ENCODE peak calls at places on chromosomes 2 and 18, in six cellular contexts. N is tibial nerve, B is ovary, P is heart left ventricle, U is dorsolateral prefrontal cortex, A is K562. Z is an unnamed sample. For H3K27me3, the result is how much of the 10 kb centered on the place peaks cover.

GRCh38 chr2:160288324-160288723 is 88.3 kb upstream of the ITGB6 start:
- DNase-seq in N (no peak), U (no peak), A (no peak), B (no peak), P (no peak), Z (no peak)

GRCh38 chr2:110678457-110679336 is 834 bp upstream of the BUB1 start:
- DNase-seq in P (peak), N (no peak), B (peak), U (peak), A (peak), Z (no peak)

GRCh38 chr2:160091381-160091780 is 29.0 kb upstream of the PLA2R1 start:
- DNase-seq in U (no peak), N (no peak), P (no peak), B (no peak), A (no peak), Z (no peak)

GRCh38 chr18:32470136-32470712 is 458 bp downstream of the GAREM1 start:
- DNase-seq in A (no peak), B (no peak), P (peak), U (peak), N (peak), Z (peak)

GRCh38 chr18:47397671-47398319 is 146.3 kb upstream of the SKOR2 start:
- DNase-seq in B (no peak), P (no peak), A (peak), U (no peak), N (no peak), Z (no peak)

GRCh38 chr2:20577495-20578235 is 73.2 kb downstream of the HS1BP3 start:
- DNase-seq in B (peak), P (peak), A (no peak), N (no peak), U (no peak), Z (no peak)

GRCh38 chr2:188609321-188610049 is 317.8 kb downstream of the GULP1 start:
- DNase-seq in N (no peak), B (no peak), A (no peak), P (no peak), U (no peak), Z (no peak)

GRCh38 chr2:42794271-42795046 is 2.1 kb upstream of the HAAO start:
- DNase-seq in A (peak), U (no peak), B (no peak), N (no peak), P (no peak), Z (no peak)

GRCh38 chr2:201406077-201406662 is 45.1 kb downstream of the TRAK2 start:
- DNase-seq in B (no peak), U (no peak), N (no peak), A (peak), P (no peak), Z (no peak)

GRCh38 chr2:187875836-187876235 is 321.6 kb upstream of the TFPI start:
- DNase-seq in U (no peak), P (no peak), A (no peak), B (no peak), N (no peak), Z (no peak)

GRCh38 chr2:233289590-233290424 is 17.8 kb upstream of the SAG start:
- DNase-seq in N (no peak), U (peak), P (no peak), A (no peak), B (no peak), Z (no peak)

GRCh38 chr2:106863387-106863786 is 22.6 kb downstream of the ST6GAL2 start:
- DNase-seq in N (no peak), P (no peak), B (no peak), A (no peak), U (no peak), Z (no peak)

GRCh38 chr2:142037744-142038143 is 93.1 kb downstream of the LRP1B start:
- DNase-seq in U (no peak), B (no peak), P (no peak), N (no peak), A (no peak), Z (no peak)

GRCh38 chr2:45260946-45261345 is 251.7 kb upstream of the SIX2 start:
- DNase-seq in P (no peak), A (no peak), U (no peak), N (no peak), B (no peak), Z (no peak)

GRCh38 chr2:172093416-172094318 is 8.4 kb downstream of the DLX1 start:
- DNase-seq in B (no peak), N (no peak), P (no peak), U (no peak), A (no peak), Z (no peak)

GRCh38 chr18:73880387-73880786 is 267.2 kb downstream of the FBXO15 start:
- DNase-seq in N (no peak), U (no peak), B (no peak), A (no peak), P (no peak), Z (no peak)

GRCh38 chr2:203743441-203743932 is 37.0 kb downstream of the CD28 start:
- DNase-seq in N (no peak), U (no peak), B (no peak), A (no peak), P (no peak), Z (peak)

GRCh38 chr2:383888-384287 is 96.0 kb upstream of the ALKAL2 start:
- DNase-seq in U (no peak), N (no peak), B (no peak), P (no peak), A (no peak), Z (peak)

GRCh38 chr18:45291616-45292612 is 323.4 kb upstream of the SLC14A2 start:
- DNase-seq in B (no peak), N (no peak), A (no peak), U (no peak), P (no peak), Z (no peak)

GRCh38 chr2:21413082-21413481 is 289.3 kb downstream of the TDRD15 start:
- DNase-seq in U (no peak), A (no peak), N (no peak), B (no peak), P (no peak), Z (no peak)

GRCh38 chr2:172178035-172178434 is 75.3 kb upstream of the DLX2 start:
- DNase-seq in A (no peak), B (no peak), U (no peak), N (no peak), P (no peak), Z (no peak)

GRCh38 chr18:12403601-12404506 is 3.9 kb upstream of the PRELID3A start:
- DNase-seq in U (no peak), B (peak), N (no peak), P (peak), A (peak), Z (no peak)

GRCh38 chr2:25252291-25253152 is 84.1 kb upstream of the POMC start:
- DNase-seq in P (peak), N (peak), A (peak), B (peak), U (no peak), Z (peak)

GRCh38 chr2:121902616-121903015 is 147.2 kb downstream of the TSN start:
- DNase-seq in U (no peak), A (peak), P (no peak), N (no peak), B (no peak), Z (no peak)
- H3K4me3 ChIP-seq in U (no peak), A (peak), P (peak), N (peak), B (no peak), Z (no peak)

DNA sequence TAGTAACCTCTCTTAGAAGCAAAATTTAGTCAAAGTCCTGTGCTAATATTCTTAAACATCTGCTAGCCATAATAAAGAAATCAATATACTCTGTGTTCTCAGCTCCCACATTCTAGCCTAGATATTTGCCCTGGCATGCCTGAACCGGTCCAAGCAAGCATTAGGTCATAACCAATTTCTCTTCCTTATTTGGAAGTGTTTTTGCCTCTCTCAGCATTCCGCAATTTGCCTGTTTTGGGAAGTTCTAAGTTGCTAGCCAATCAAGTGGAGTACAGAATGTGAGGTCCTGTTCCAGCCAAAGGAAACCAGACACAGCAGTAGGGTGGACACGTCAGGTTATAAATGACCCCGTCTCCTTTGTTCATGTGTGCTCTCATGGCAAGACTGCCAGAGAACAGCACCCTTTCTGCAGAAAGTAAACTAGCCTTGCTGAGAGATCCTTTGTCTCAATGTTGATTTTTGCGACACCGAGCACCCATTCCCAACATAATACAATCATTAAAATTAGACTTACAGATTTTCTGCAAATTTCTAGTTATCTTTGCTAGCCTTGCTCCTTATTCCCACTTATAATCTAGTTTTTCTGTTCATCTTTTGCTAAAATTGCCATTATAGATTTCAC is 13.0 kb upstream of the SULT1C4 start:
- DNase-seq in B (no peak), P (no peak), U (no peak), A (no peak), N (no peak), Z (no peak)
- H3K27ac ChIP-seq in B (no peak), P (no peak), U (no peak), A (no peak), N (no peak), Z (no peak)

DNA sequence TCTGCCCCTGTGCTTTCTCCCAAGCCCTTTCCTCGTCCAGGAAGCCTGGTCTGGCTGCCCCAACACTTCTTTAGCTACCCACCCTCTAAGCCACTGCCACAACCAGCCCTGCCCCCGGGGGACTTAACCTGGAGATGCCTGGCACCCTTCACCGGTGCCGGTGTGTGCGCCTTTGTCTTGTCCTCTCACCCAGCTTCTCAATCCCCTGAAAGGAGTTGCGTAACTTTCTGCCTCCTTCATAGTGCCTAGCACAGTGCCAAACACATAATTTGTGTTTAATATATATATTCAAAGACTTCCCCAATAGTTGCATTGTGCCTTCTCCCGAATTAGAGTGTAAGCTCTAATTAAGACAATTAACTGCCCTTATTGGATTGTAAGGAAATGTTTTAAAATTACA is 70.6 kb downstream of the ALK start:
- DNase-seq in B (no peak), P (no peak), U (no peak), N (no peak), A (no peak), Z (no peak)
- H3K27me3 ChIP-seq in B (under half), P (under half), U (under half), N (under half), A (under half), Z (under half)

GRCh38 chr2:169824373-169825333 is at the start of gene METTL5:
- DNase-seq in N (peak), P (peak), A (peak), U (peak), B (peak), Z (peak)

GRCh38 chr2:169819106-169819505 is 5.6 kb downstream of the METTL5 start:
- DNase-seq in U (no peak), A (no peak), P (no peak), N (no peak), B (no peak), Z (no peak)

GRCh38 chr2:169823996-169824372 is 721 bp downstream of the METTL5 start:
- DNase-seq in B (no peak), N (no peak), A (no peak), U (no peak), P (no peak), Z (no peak)

GRCh38 chr2:169822785-169823392 is 1.8 kb downstream of the METTL5 start:
- DNase-seq in A (no peak), B (no peak), N (no peak), P (no peak), U (no peak), Z (no peak)

GRCh38 chr2:169822036-169822435 is 2.7 kb downstream of the METTL5 start:
- DNase-seq in P (no peak), U (no peak), B (no peak), N (no peak), A (no peak), Z (no peak)
- H3K4me3 ChIP-seq in P (no peak), U (no peak), B (no peak), N (no peak), A (no peak), Z (no peak)

GRCh38 chr2:206548383-206548782 is 93.9 kb upstream of the FAM237A start:
- DNase-seq in A (no peak), P (no peak), N (no peak), U (no peak), B (no peak), Z (no peak)

GRCh38 chr2:206540757-206541156 is 97.4 kb downstream of the ADAM23 start:
- DNase-seq in P (no peak), B (no peak), A (no peak), N (no peak), U (no peak), Z (no peak)

GRCh38 chr2:206543073-206543472 is 99.2 kb upstream of the FAM237A start:
- DNase-seq in B (no peak), A (no peak), P (no peak), N (no peak), U (no peak), Z (no peak)
- H3K27ac ChIP-seq in B (no peak), A (no peak), P (no peak), N (no peak), U (no peak), Z (no peak)

GRCh38 chr18:62324355-62324828 is 718 bp upstream of the TNFRSF11A start:
- DNase-seq in N (no peak), U (no peak), A (no peak), B (no peak), P (no peak), Z (no peak)
- H3K27me3 ChIP-seq in N (half or more), U (under half), A (under half), B (under half), P (under half), Z (under half)

DNA sequence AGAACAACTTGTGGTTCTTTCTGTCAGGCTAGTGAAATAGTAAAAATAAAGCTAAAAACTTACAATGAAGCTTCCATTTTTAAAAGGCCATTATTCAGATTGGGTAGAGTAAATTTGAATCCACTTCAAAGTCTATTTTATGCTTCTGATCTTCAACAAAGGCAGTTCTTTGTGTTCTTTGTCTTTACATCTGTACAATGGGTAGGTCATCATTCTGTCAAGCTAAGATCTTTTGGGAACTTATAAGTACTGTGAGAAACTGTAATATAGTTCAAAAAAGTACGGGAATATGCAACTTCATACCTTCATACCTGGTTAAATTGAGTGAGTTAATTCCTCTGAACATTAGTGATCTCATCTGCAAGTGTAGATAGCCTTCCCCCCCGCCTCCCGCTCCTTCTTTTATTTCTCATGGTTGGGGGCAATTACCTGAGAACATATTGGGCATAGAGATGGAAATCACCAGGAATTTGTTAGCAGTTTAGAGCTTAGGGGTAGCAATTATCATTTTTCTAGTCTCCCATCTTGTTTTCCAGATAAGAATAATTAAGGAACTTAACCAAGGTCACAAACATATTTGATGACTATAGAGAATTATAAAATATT is 9.7 kb downstream of the CNOT9 start:
- DNase-seq in N (no peak), U (no peak), B (no peak), P (no peak), A (no peak), Z (no peak)
- H3K4me3 ChIP-seq in N (no peak), U (no peak), B (no peak), P (no peak), A (no peak), Z (no peak)

GRCh38 chr18:3525870-3526420 is 76.0 kb downstream of the TGIF1 start:
- DNase-seq in P (no peak), A (peak), U (peak), N (no peak), B (no peak), Z (no peak)
- H3K27ac ChIP-seq in P (no peak), A (peak), U (peak), N (peak), B (no peak), Z (peak)

GRCh38 chr2:108936868-108937265 is 52.2 kb downstream of the EDAR start:
- DNase-seq in A (no peak), N (no peak), B (no peak), U (no peak), P (peak), Z (no peak)
- H3K27me3 ChIP-seq in A (under half), N (under half), B (under half), U (under half), P (under half), Z (under half)